ENCODE peak calls at places on chromosome 3, in nine cellular contexts. V is tibial nerve, A is mammary epithelial cell, G is adrenal gland, Q is brain microvascular endothelial cell, J is HCT116, F is HL-60, M is PC-9, X is OCI-LY7. P is an unnamed sample.

GRCh38 chr3:76938962-76939361 is 100.9 kb upstream of the ROBO2 start:
- DNase-seq in V (no peak), A (no peak), G (no peak), Q (no peak), J (no peak), F (no peak), M (no peak), X (no peak), P (no peak)

GRCh38 chr3:73046195-73046594 is 15.3 kb upstream of the EBLN2 start:
- DNase-seq in V (no peak), A (no peak), G (no peak), Q (no peak), J (no peak), F (no peak), M (no peak), X (no peak), P (no peak)

GRCh38 chr3:45612918-45613602 is 18.5 kb downstream of the LIMD1 start:
- DNase-seq in V (no peak), A (peak; percentile 95), G (no peak), Q (no peak), J (no peak), F (no peak), M (peak; percentile 77), X (peak; percentile 86), P (no peak)

GRCh38 chr3:11624161-11624560 is 19.6 kb downstream of the VGLL4 start:
- DNase-seq in V (no peak), A (peak; percentile 49), G (no peak), Q (peak; percentile 38), J (no peak), F (no peak), M (no peak), X (no peak), P (no peak)

GRCh38 chr3:195248281-195248680 is 22.7 kb downstream of the XXYLT1 start:
- DNase-seq in V (no peak), A (no peak), G (no peak), Q (no peak), J (no peak), F (no peak), M (no peak), X (no peak), P (no peak)

GRCh38 chr3:127822166-127822835 is at the start of gene MGLL:
- DNase-seq in V (no peak), A (peak; percentile 50), G (peak; percentile 29), Q (peak; percentile 20), J (no peak), F (no peak), M (peak; percentile 45), X (no peak), P (peak; percentile 48)

GRCh38 chr3:107999215-107999775 is 91.5 kb downstream of the CD47 start:
- DNase-seq in V (no peak), A (peak; percentile 81), G (no peak), Q (no peak), J (no peak), F (no peak), M (peak; percentile 99), X (no peak), P (peak; percentile 61)

GRCh38 chr3:53153914-53154434 is 7.0 kb upstream of the PRKCD start:
- DNase-seq in V (no peak), A (no peak), G (no peak), Q (no peak), J (no peak), F (no peak), M (no peak), X (no peak), P (no peak)

GRCh38 chr3:56835626-56836025 is 33.9 kb upstream of the ARHGEF3 start:
- DNase-seq in V (no peak), A (peak; percentile 49), G (peak; percentile 43), Q (no peak), J (no peak), F (no peak), M (no peak), X (no peak), P (peak; percentile 49)

GRCh38 chr3:140822381-140823047 is 119.1 kb upstream of the SLC25A36 start:
- DNase-seq in V (no peak), A (no peak), G (no peak), Q (no peak), J (no peak), F (no peak), M (no peak), X (no peak), P (no peak)

GRCh38 chr3:184325715-184326114 is 11.3 kb downstream of the EIF4G1 start:
- DNase-seq in V (no peak), A (peak; percentile 48), G (no peak), Q (no peak), J (no peak), F (no peak), M (no peak), X (no peak), P (no peak)

GRCh38 chr3:184325269-184325668 is 10.9 kb downstream of the EIF4G1 start:
- DNase-seq in V (no peak), A (no peak), G (no peak), Q (no peak), J (no peak), F (no peak), M (no peak), X (no peak), P (no peak)

GRCh38 chr3:184321666-184322065 is 7.3 kb downstream of the EIF4G1 start:
- DNase-seq in V (no peak), A (no peak), G (no peak), Q (no peak), J (no peak), F (no peak), M (no peak), X (no peak), P (no peak)

GRCh38 chr3:184323696-184324095 is 9.3 kb downstream of the EIF4G1 start:
- DNase-seq in V (no peak), A (no peak), G (peak; percentile 69), Q (no peak), J (no peak), F (no peak), M (no peak), X (no peak), P (no peak)

DNA sequence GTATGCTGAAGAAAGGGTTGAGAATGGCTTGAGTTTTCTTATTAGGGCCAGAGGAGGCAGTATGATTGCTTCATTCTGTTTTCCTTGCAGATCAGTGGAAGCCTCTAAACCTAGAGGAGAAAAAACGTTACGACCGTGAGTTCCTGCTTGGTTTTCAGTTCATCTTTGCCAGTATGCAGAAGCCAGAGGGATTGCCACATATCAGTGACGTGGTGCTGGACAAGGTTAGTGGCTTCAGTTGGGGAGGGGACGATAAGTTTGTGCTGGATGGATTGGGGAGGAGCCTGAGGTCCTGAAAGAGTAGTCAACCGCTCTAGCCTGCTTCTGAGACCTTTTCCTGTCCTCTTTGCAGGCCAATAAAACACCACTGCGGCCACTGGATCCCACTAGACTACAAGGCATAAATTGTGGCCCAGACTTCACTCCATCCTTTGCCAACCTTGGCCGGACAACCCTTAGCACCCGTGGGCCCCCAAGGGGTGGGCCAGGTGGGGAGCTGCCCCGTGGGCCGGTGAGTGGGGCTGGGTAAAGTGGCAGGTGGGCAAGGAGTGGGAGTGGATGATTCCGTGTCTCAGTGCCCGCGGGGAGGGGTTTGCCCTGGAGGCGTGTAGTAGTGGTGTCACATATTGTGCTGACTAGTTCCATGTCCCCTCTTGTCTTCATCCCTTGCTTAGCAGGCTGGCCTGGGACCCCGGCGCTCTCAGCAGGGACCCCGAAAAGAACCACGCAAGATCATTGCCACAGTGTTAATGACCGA is 8.5 kb downstream of the EIF4G1 start:
- DNase-seq in V (no peak), A (no peak), G (peak; percentile 96), Q (no peak), J (no peak), F (peak; percentile 97), M (no peak), X (no peak), P (no peak)
- H3K27ac ChIP-seq in V (peak overlapping the region; percentile 96), A (no peak overlapping the region), G (peak overlapping the region; percentile 96), Q (no peak overlapping the region), J (no peak overlapping the region), F (peak overlapping the region; percentile 48), M (no peak overlapping the region), X (no peak overlapping the region), P (peak overlapping the region; percentile 26)

DNA sequence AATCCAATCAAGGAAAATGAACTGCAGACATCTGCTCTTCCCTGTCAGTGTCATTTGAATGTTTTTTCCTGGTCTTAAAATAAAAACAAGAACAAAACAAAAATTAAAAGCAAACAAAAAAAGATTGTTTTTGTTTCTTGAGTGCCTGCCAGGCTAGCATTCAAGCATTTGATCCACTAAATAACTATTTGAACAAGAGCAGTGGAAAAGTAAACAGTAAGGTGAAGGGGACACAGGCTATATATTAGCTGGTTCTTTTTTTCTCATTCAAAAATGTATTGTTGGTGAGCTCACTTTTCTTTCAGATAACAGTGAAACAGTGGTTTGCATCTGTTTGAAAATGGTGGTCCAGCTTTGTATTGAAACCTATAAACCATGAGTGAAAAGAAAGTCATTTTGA is 586.9 kb upstream of the SGO1 start:
- DNase-seq in V (no peak), A (no peak), G (no peak), Q (no peak), J (no peak), F (no peak), M (no peak), X (no peak), P (no peak)
- TF ChIP-seq CTCF in V (no peak), A (no peak), G (no peak), Q (no peak), J (no peak), F (no peak), M (no peak), X (no peak), P (no peak)

GRCh38 chr3:112302061-112302830 is 8.2 kb upstream of the SLC9C1 start:
- DNase-seq in V (no peak), A (no peak), G (no peak), Q (peak; percentile 23), J (no peak), F (no peak), M (no peak), X (no peak), P (no peak)
- H3K27ac ChIP-seq in V (peak overlapping the region; percentile 66), A (no peak overlapping the region), G (no peak overlapping the region), Q (no peak overlapping the region), J (no peak overlapping the region), F (no peak overlapping the region), M (no peak overlapping the region), X (no peak overlapping the region), P (no peak overlapping the region)

DNA sequence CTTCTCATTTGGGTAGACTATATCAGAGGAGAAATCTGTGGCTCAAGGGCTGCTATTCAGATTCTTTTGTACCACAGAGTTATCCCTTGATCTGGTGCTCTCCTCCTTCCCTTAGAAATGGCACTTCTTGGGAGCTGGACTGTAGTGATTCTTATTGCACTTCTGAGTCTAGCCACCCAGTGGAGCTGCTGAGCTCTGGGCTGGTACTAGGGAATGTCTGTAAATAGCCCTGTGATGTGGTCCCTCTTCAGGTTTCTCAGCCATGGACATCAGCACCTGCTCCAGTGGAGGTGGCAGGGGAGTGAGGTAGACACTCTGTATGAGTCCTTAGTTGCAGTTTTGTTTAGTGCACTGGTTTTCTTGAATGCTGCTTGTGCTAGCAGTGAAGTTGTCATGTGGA is 1292.6 kb downstream of the SI start:
- DNase-seq in V (no peak), A (no peak), G (no peak), Q (peak; percentile 7), J (peak; percentile 22), F (no peak), M (no peak), X (no peak), P (no peak)
- TF ChIP-seq CTCF in V (no peak), A (peak; percentile 11), G (no peak), Q (peak; percentile 44), J (peak; percentile 72), F (no peak), M (peak; percentile 50), X (peak; percentile 48), P (no peak)